ENCODE peak calls at places on chromosome 20, in seven cellular contexts. P is ascending aorta; R is transverse colon; I is H7; B is HFF-Myc; Y is CD8-positive, alpha-beta memory T cell; F is uterus. D is an unnamed sample.

GRCh38 chr20:14685179-14685578 is 347.8 kb upstream of the FLRT3 start:
- DNase-seq in P (no peak), R (no peak), I (no peak), B (no peak), Y (no peak), F (no peak), D (no peak)

GRCh38 chr20:36717657-36718056 is 28.2 kb downstream of the NDRG3 start:
- DNase-seq in P (no peak), R (peak), I (peak), B (no peak), Y (no peak), F (no peak), D (no peak)

GRCh38 chr20:6632187-6632586 is 135.3 kb upstream of the BMP2 start:
- DNase-seq in P (no peak), R (peak), I (no peak), B (no peak), Y (no peak), F (peak), D (peak)

GRCh38 chr20:47982574-47983360 is 197.5 kb upstream of the SULF2 start:
- DNase-seq in P (no peak), R (no peak), I (no peak), B (no peak), Y (no peak), F (no peak), D (no peak)

GRCh38 chr20:10076126-10077080 is 41.6 kb downstream of the ANKEF1 start:
- DNase-seq in P (no peak), R (no peak), I (no peak), B (no peak), Y (no peak), F (peak), D (no peak)

GRCh38 chr20:44057698-44058675 is 129.0 kb downstream of the JPH2 start:
- DNase-seq in P (no peak), R (no peak), I (no peak), B (peak), Y (no peak), F (no peak), D (peak)

GRCh38 chr20:288956-289692 is 1.4 kb downstream of the C20orf96 start:
- DNase-seq in P (no peak), R (peak), I (no peak), B (no peak), Y (no peak), F (no peak), D (no peak)

GRCh38 chr20:10711903-10712373 is 38.1 kb upstream of the JAG1 start:
- DNase-seq in P (no peak), R (no peak), I (no peak), B (no peak), Y (no peak), F (no peak), D (no peak)

GRCh38 chr20:30811896-30812671 is 445.4 kb upstream of the DEFB115 start:
- DNase-seq in P (no peak), R (no peak), I (peak), B (no peak), Y (no peak), F (no peak), D (no peak)

GRCh38 chr20:47594157-47594556 is 92.5 kb downstream of the NCOA3 start:
- DNase-seq in P (no peak), R (no peak), I (no peak), B (no peak), Y (no peak), F (no peak), D (no peak)

GRCh38 chr20:38433304-38433972 is 1.7 kb downstream of the SNHG17 start:
- DNase-seq in P (no peak), R (no peak), I (no peak), B (no peak), Y (no peak), F (no peak), D (no peak)

GRCh38 chr20:63028461-63028921 is 21.7 kb upstream of the BHLHE23 start:
- DNase-seq in P (no peak), R (no peak), I (peak), B (no peak), Y (no peak), F (no peak), D (no peak)

GRCh38 chr20:3818155-3819151 is 1.9 kb upstream of the AP5S1 start:
- DNase-seq in P (no peak), R (peak), I (peak), B (peak), Y (no peak), F (peak), D (peak)

GRCh38 chr20:32110173-32110704 is 725 bp downstream of the TM9SF4 start:
- DNase-seq in P (no peak), R (no peak), I (no peak), B (no peak), Y (no peak), F (no peak), D (no peak)

GRCh38 chr20:36835025-36835424 is 40.9 kb upstream of the TLDC2 start:
- DNase-seq in P (no peak), R (no peak), I (no peak), B (no peak), Y (no peak), F (no peak), D (no peak)

GRCh38 chr20:25283221-25283951 is 35.5 kb downstream of the PYGB start:
- DNase-seq in P (peak), R (peak), I (no peak), B (no peak), Y (no peak), F (peak), D (no peak)

GRCh38 chr20:2986466-2986865 is 57.0 kb upstream of the GNRH2 start:
- DNase-seq in P (no peak), R (no peak), I (no peak), B (no peak), Y (no peak), F (no peak), D (no peak)

GRCh38 chr20:37580069-37580468 is 52.4 kb upstream of the BLCAP start:
- DNase-seq in P (no peak), R (no peak), I (no peak), B (no peak), Y (no peak), F (no peak), D (no peak)

GRCh38 chr20:21706345-21707195 is 1.1 kb downstream of the PAX1 start:
- DNase-seq in P (no peak), R (no peak), I (peak), B (no peak), Y (no peak), F (no peak), D (no peak)

GRCh38 chr20:40689100-40689942 is at the start of gene MAFB:
- DNase-seq in P (peak), R (peak), I (peak), B (no peak), Y (peak), F (peak), D (peak)

GRCh38 chr20:21323640-21324039 is 20.5 kb downstream of the XRN2 start:
- DNase-seq in P (no peak), R (peak), I (no peak), B (peak), Y (no peak), F (no peak), D (peak)

GRCh38 chr20:63167026-63167917 is 48.7 kb downstream of the YTHDF1 start:
- DNase-seq in P (no peak), R (no peak), I (peak), B (no peak), Y (no peak), F (no peak), D (no peak)

GRCh38 chr20:31869942-31870702 is at the start of the genes DUSP15 and TTLL9:
- DNase-seq in P (no peak), R (peak), I (peak), B (no peak), Y (no peak), F (no peak), D (no peak)

GRCh38 chr20:43799150-43799711 is 72.4 kb upstream of the GTSF1L start:
- DNase-seq in P (no peak), R (no peak), I (no peak), B (no peak), Y (no peak), F (no peak), D (no peak)

GRCh38 chr20:2626853-2627541 is 25.4 kb upstream of the NOP56 start:
- DNase-seq in P (no peak), R (peak), I (no peak), B (peak), Y (no peak), F (no peak), D (peak)

GRCh38 chr20:19975901-19976300 is 41.3 kb upstream of the NAA20 start:
- DNase-seq in P (no peak), R (no peak), I (no peak), B (no peak), Y (no peak), F (no peak), D (no peak)

GRCh38 chr20:43938932-43939761 is 24.5 kb downstream of the TOX2 start:
- DNase-seq in P (peak), R (peak), I (no peak), B (peak), Y (no peak), F (no peak), D (peak)

GRCh38 chr20:12358655-12359009 is 440.9 kb downstream of the BTBD3 start:
- DNase-seq in P (no peak), R (no peak), I (no peak), B (no peak), Y (no peak), F (no peak), D (no peak)

GRCh38 chr20:3158968-3159431 is 665 bp downstream of the FASTKD5 start:
- DNase-seq in P (no peak), R (no peak), I (peak), B (no peak), Y (no peak), F (no peak), D (no peak)

GRCh38 chr20:1588166-1588868 is 30.8 kb upstream of the SIRPD start:
- DNase-seq in P (no peak), R (no peak), I (no peak), B (no peak), Y (no peak), F (no peak), D (no peak)

GRCh38 chr20:21102691-21103311 is 3.4 kb downstream of the LINC00237 start:
- DNase-seq in P (no peak), R (peak), I (peak), B (no peak), Y (peak), F (no peak), D (no peak)

GRCh38 chr20:61966492-61967244 is 99.0 kb downstream of the TAF4 start:
- DNase-seq in P (no peak), R (no peak), I (no peak), B (no peak), Y (no peak), F (no peak), D (no peak)

GRCh38 chr20:53403029-53403428 is 190.6 kb downstream of the ZNF217 start:
- DNase-seq in P (no peak), R (no peak), I (no peak), B (no peak), Y (no peak), F (no peak), D (no peak)

GRCh38 chr20:53903652-53903987 is 166.8 kb downstream of the BCAS1 start:
- DNase-seq in P (no peak), R (no peak), I (no peak), B (no peak), Y (no peak), F (no peak), D (no peak)

GRCh38 chr20:8073024-8073832 is 53.7 kb upstream of the TMX4 start:
- DNase-seq in P (no peak), R (no peak), I (no peak), B (no peak), Y (no peak), F (no peak), D (peak)

GRCh38 chr20:20009784-20010253 is 7.3 kb upstream of the NAA20 start:
- DNase-seq in P (no peak), R (no peak), I (peak), B (no peak), Y (no peak), F (no peak), D (no peak)

GRCh38 chr20:10806539-10806938 is 132.7 kb upstream of the JAG1 start:
- DNase-seq in P (no peak), R (no peak), I (no peak), B (no peak), Y (no peak), F (no peak), D (no peak)

GRCh38 chr20:51899674-51900073 is 97.4 kb upstream of the SALL4 start:
- DNase-seq in P (no peak), R (no peak), I (peak), B (no peak), Y (no peak), F (no peak), D (no peak)

GRCh38 chr20:51894619-51895018 is 92.3 kb upstream of the SALL4 start:
- DNase-seq in P (no peak), R (no peak), I (no peak), B (no peak), Y (no peak), F (no peak), D (no peak)

GRCh38 chr20:51900443-51900842 is 98.1 kb upstream of the SALL4 start:
- DNase-seq in P (no peak), R (no peak), I (no peak), B (no peak), Y (no peak), F (no peak), D (no peak)

GRCh38 chr20:51902933-51903332 is 100.6 kb upstream of the SALL4 start:
- DNase-seq in P (no peak), R (no peak), I (no peak), B (no peak), Y (no peak), F (no peak), D (no peak)

DNA sequence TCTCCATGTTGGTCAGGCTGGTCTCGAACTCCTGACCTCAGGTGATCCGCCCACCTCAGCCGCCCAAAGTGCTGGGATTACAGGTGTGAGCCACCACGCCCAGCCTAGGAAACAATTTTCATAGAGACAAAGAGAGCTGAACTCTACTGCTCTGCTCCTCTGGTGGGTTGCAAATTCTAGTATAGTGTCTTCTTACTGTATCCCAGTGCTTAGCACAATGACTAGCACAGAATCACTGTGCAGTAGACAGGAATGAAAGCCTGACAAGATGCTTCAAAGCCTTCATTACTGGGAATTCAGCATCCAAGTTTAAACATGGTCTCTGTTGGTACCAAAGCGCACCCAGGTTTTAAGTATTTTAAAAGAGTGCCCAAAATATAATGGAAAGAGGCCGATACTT is 96.5 kb upstream of the SALL4 start:
- DNase-seq in P (no peak), R (no peak), I (no peak), B (no peak), Y (no peak), F (no peak), D (no peak)
- H3K4me3 ChIP-seq in P (no peak), R (no peak), I (no peak), B (no peak), Y (no peak), F (no peak), D (no peak)

DNA sequence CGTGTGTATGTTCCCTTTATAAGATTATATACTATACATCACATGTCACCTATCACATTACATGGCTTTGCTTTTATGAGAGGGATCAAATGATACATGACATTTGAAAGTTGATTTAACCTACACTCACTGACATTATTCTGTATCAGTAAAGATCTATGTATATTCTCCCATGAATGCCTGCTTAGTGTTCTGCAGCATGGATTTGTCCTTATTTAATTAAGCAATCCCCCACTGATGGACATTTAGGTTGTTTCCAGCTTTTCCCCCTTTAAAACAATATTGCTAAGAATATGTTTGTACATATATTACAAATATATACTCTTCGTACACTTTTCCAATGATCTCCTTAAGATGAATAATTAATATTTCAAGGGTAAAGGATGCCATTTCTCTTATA is 297.4 kb downstream of the TFAP2C start:
- DNase-seq in P (no peak), R (no peak), I (no peak), B (no peak), Y (no peak), F (no peak), D (no peak)
- H3K4me3 ChIP-seq in P (no peak), R (no peak), I (no peak), B (no peak), Y (no peak), F (no peak), D (no peak)

GRCh38 chr20:46458891-46459750 is 52.7 kb upstream of the ELMO2 start:
- DNase-seq in P (no peak), R (peak), I (peak), B (no peak), Y (no peak), F (no peak), D (no peak)
- H3K4me3 ChIP-seq in P (no peak), R (peak), I (peak), B (no peak), Y (no peak), F (no peak), D (peak)

GRCh38 chr20:49281059-49281912 is 3.4 kb upstream of the ZNFX1 start:
- DNase-seq in P (no peak), R (no peak), I (no peak), B (no peak), Y (no peak), F (no peak), D (no peak)

GRCh38 chr20:49280463-49281058 is 2.7 kb upstream of the ZNFX1 start:
- DNase-seq in P (no peak), R (no peak), I (no peak), B (no peak), Y (no peak), F (no peak), D (no peak)

GRCh38 chr20:49283176-49283702 is 5.4 kb upstream of the ZNFX1 start:
- DNase-seq in P (no peak), R (no peak), I (no peak), B (no peak), Y (no peak), F (no peak), D (no peak)

GRCh38 chr20:49282584-49283171 is 4.8 kb upstream of the ZNFX1 start:
- DNase-seq in P (no peak), R (no peak), I (no peak), B (no peak), Y (no peak), F (no peak), D (no peak)

DNA sequence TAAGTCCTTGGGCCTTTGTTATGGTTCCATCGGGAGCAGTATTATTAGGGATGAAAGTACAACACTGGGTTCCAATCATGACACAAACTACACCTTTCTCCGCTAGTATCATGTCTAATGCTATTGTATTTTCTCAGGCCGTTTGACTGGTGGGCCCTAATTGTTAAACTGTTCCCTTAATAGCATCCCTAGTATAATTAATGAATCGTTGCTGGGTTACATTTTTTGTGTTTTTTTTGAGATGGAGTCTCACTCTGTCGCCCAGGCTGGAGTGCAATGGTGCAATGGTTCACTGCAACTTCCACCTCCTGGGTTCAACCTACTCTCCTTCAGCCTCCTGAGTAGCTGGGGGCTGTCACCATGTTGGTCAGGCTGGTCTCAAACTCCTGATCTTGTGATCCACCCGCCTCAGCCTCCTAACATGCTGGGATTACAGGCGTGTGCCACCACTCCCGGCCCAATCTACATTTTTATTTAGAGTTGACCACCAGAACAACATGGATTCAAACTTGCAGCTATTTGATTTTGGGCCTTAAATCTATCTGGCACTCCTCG is 4.1 kb upstream of the ZNFX1 start:
- DNase-seq in P (no peak), R (no peak), I (no peak), B (no peak), Y (no peak), F (no peak), D (no peak)
- H3K4me3 ChIP-seq in P (no peak), R (no peak), I (peak), B (peak), Y (peak), F (no peak), D (no peak)

GRCh38 chr20:24147479-24147878 is 158.9 kb upstream of the GGTLC1 start:
- DNase-seq in P (no peak), R (no peak), I (no peak), B (no peak), Y (no peak), F (no peak), D (no peak)

GRCh38 chr20:24141111-24141510 is 152.5 kb upstream of the GGTLC1 start:
- DNase-seq in P (no peak), R (no peak), I (no peak), B (no peak), Y (no peak), F (no peak), D (no peak)

GRCh38 chr20:24146231-24146634 is 157.7 kb upstream of the GGTLC1 start:
- DNase-seq in P (no peak), R (no peak), I (no peak), B (no peak), Y (no peak), F (no peak), D (no peak)

GRCh38 chr20:24147961-24148360 is 159.4 kb upstream of the GGTLC1 start:
- DNase-seq in P (no peak), R (no peak), I (no peak), B (no peak), Y (no peak), F (no peak), D (no peak)

GRCh38 chr20:24144371-24144770 is 155.8 kb upstream of the GGTLC1 start:
- DNase-seq in P (no peak), R (no peak), I (no peak), B (no peak), Y (no peak), F (no peak), D (no peak)
- H3K4me3 ChIP-seq in P (no peak), R (no peak), I (no peak), B (no peak), Y (no peak), F (no peak), D (no peak)

D was measured in astrocyte of the cerebellum.